ENCODE peak calls at places on chromosomes 4 and X, in four cellular contexts. L is sigmoid colon, X is BJ, D is lower leg skin. U is an unnamed sample.

GRCh38 chr4:36230523-36230922 is 13.8 kb downstream of the ARAP2 start:
- DNase-seq in D (no peak), L (no peak), X (no peak), U (no peak)

GRCh38 chr4:64495948-64496347 is 86.7 kb upstream of the TECRL start:
- DNase-seq in X (no peak), D (no peak), L (no peak), U (no peak)

GRCh38 chr4:156547891-156548290 is 423.7 kb downstream of the PDGFC start:
- DNase-seq in D (no peak), X (no peak), L (no peak), U (no peak)

GRCh38 chrX:134002921-134003615 is 17.7 kb upstream of the GPC3 start:
- DNase-seq in D (no peak), X (no peak), L (no peak), U (no peak)

GRCh38 chr4:123804171-123804721 is 407.7 kb downstream of the SPRY1 start:
- DNase-seq in L (no peak), X (no peak), D (no peak), U (no peak)

GRCh38 chrX:8927066-8927465 is 106.9 kb downstream of the FAM9B start:
- DNase-seq in X (no peak), D (no peak), L (no peak), U (no peak)

GRCh38 chrX:97158270-97158669 is 274.6 kb downstream of the RPA4 start:
- DNase-seq in L (no peak), D (no peak), X (no peak), U (no peak)

GRCh38 chr4:6331018-6331417 is 61.4 kb downstream of the WFS1 start:
- DNase-seq in D (no peak), L (no peak), X (no peak), U (no peak)

GRCh38 chr4:15694431-15694830 is 8.4 kb upstream of the BST1 start:
- DNase-seq in D (no peak), L (no peak), X (no peak), U (no peak)

GRCh38 chr4:26120098-26120795 is 200.6 kb upstream of the RBPJ start:
- DNase-seq in L (no peak), X (no peak), D (no peak), U (no peak)

GRCh38 chrX:18666614-18667013 is 5.3 kb downstream of the RS1 start:
- DNase-seq in X (no peak), D (no peak), L (no peak), U (no peak)

GRCh38 chr4:73662709-73663546 is 42.7 kb upstream of the RASSF6 start:
- DNase-seq in L (no peak), D (no peak), X (no peak), U (no peak)

GRCh38 chrX:7252013-7252610 is 104.2 kb upstream of the PUDP start:
- DNase-seq in D (peak), X (no peak), L (no peak), U (no peak)

GRCh38 chr4:20283039-20283438 is 31.3 kb downstream of the SLIT2 start:
- DNase-seq in X (no peak), L (no peak), D (no peak), U (no peak)

GRCh38 chr4:177574446-177574845 is 132.2 kb upstream of the AGA start:
- DNase-seq in D (no peak), X (no peak), L (no peak), U (no peak)

GRCh38 chr4:3192827-3193226 is 56.1 kb upstream of the MSANTD1 start:
- DNase-seq in X (no peak), D (no peak), L (no peak), U (no peak)

GRCh38 chr4:3196670-3197359 is 52.1 kb upstream of the MSANTD1 start:
- DNase-seq in X (no peak), D (no peak), L (no peak), U (no peak)

GRCh38 chr4:3192188-3192587 is 56.8 kb upstream of the MSANTD1 start:
- DNase-seq in X (no peak), D (no peak), L (no peak), U (no peak)

GRCh38 chr4:3190549-3190948 is 58.4 kb upstream of the MSANTD1 start:
- DNase-seq in L (no peak), X (no peak), D (no peak), U (no peak)

GRCh38 chr4:3193531-3194203 is 55.3 kb upstream of the MSANTD1 start:
- DNase-seq in D (no peak), X (no peak), L (no peak), U (no peak)
- TF ChIP-seq CTCF in D (no peak), X (peak), L (no peak), U (peak)

GRCh38 chr4:24507439-24507838 is 76.9 kb downstream of the DHX15 start:
- DNase-seq in X (no peak), D (no peak), L (no peak), U (no peak)
- H3K4me3 ChIP-seq in X (no peak), D (no peak), L (no peak), U (no peak)

GRCh38 chrX:43939187-43939926 is 33.8 kb downstream of the NDP start:
- DNase-seq in L (no peak), D (no peak), X (no peak), U (no peak)
- TF ChIP-seq CTCF in L (no peak), D (no peak), X (no peak), U (no peak)

DNA sequence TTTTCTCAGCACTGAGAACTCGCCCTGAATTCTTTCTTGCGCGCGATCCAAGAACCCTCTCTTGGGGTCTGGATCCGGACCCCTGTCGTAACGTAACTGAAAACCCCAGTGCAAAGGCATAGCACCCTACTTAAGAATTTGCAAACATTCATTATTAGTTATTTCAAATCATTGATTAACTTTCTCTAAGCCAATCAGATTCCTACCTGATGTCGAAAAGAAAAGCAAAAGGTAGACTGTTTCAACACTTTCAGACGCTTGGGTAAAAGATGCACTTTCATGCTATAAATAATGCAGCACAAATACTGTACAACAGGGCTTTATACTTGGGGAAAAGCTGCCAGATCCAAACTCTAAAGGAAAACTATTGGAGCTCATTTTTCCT is 817 bp upstream of the WDR19 start:
- DNase-seq in D (no peak), X (no peak), L (no peak), U (no peak)
- H3K4me3 ChIP-seq in D (no peak), X (peak), L (peak), U (peak)

GRCh38 chr4:23934915-23935314 is 45.1 kb upstream of the PPARGC1A start:
- DNase-seq in D (peak), X (peak), L (peak), U (peak)

GRCh38 chr4:23931489-23931830 is 41.6 kb upstream of the PPARGC1A start:
- DNase-seq in L (no peak), X (no peak), D (no peak), U (no peak)

GRCh38 chr4:23934223-23934622 is 44.4 kb upstream of the PPARGC1A start:
- DNase-seq in X (no peak), L (no peak), D (no peak), U (no peak)

GRCh38 chr4:23932186-23932585 is 42.3 kb upstream of the PPARGC1A start:
- DNase-seq in L (no peak), D (no peak), X (no peak), U (no peak)

GRCh38 chr4:23932935-23933334 is 43.1 kb upstream of the PPARGC1A start:
- DNase-seq in D (no peak), L (no peak), X (no peak), U (no peak)
- TF ChIP-seq CTCF in D (no peak), L (no peak), X (peak), U (no peak)